ENCODE peak calls at places on chromosomes 11 and 22, in five cellular contexts. One of them, this sample, is unnamed.

GRCh38 chr11:76620471-76620870 is 50.1 kb downstream of the LRRC32 start:
- DNase-seq in progenitor cell of endocrine pancreas: no peak
- DNase-seq in activated CD4-positive, alpha-beta T cell treated with anti-CD3 and anti-CD28 coated beads for 1 hour: no peak
- DNase-seq in MCF 10A: peak; percentile 38
- DNase-seq in Kasumi-1: no peak
- DNase-seq in this sample: no peak

GRCh38 chr11:118437046-118437735 is 899 bp downstream of the KMT2A start:
- DNase-seq in progenitor cell of endocrine pancreas: peak; percentile 21
- DNase-seq in activated CD4-positive, alpha-beta T cell treated with anti-CD3 and anti-CD28 coated beads for 1 hour: peak; percentile 22
- DNase-seq in MCF 10A: peak; percentile 50
- DNase-seq in Kasumi-1: no peak
- DNase-seq in this sample: peak; percentile 56

GRCh38 chr11:370087-370941 is 1.0 kb downstream of the B4GALNT4 start:
- DNase-seq in progenitor cell of endocrine pancreas: no peak
- DNase-seq in activated CD4-positive, alpha-beta T cell treated with anti-CD3 and anti-CD28 coated beads for 1 hour: no peak
- DNase-seq in MCF 10A: no peak
- DNase-seq in Kasumi-1: no peak
- DNase-seq in this sample: peak; percentile 64

GRCh38 chr22:44442856-44443595 is 55.0 kb downstream of the RTL6 start:
- DNase-seq in progenitor cell of endocrine pancreas: no peak
- DNase-seq in activated CD4-positive, alpha-beta T cell treated with anti-CD3 and anti-CD28 coated beads for 1 hour: no peak
- DNase-seq in MCF 10A: no peak
- DNase-seq in Kasumi-1: no peak
- DNase-seq in this sample: peak; percentile 25

GRCh38 chr11:61160487-61161189 is 588 bp downstream of the VPS37C start:
- DNase-seq in progenitor cell of endocrine pancreas: no peak
- DNase-seq in activated CD4-positive, alpha-beta T cell treated with anti-CD3 and anti-CD28 coated beads for 1 hour: no peak
- DNase-seq in MCF 10A: no peak
- DNase-seq in Kasumi-1: no peak
- DNase-seq in this sample: no peak

GRCh38 chr11:108975641-108976071 is 310.8 kb downstream of the DDX10 start:
- DNase-seq in progenitor cell of endocrine pancreas: no peak
- DNase-seq in activated CD4-positive, alpha-beta T cell treated with anti-CD3 and anti-CD28 coated beads for 1 hour: no peak
- DNase-seq in MCF 10A: no peak
- DNase-seq in Kasumi-1: no peak
- DNase-seq in this sample: no peak

GRCh38 chr11:113148652-113149051 is 165.7 kb upstream of the TTC12 start:
- DNase-seq in progenitor cell of endocrine pancreas: no peak
- DNase-seq in activated CD4-positive, alpha-beta T cell treated with anti-CD3 and anti-CD28 coated beads for 1 hour: no peak
- DNase-seq in MCF 10A: no peak
- DNase-seq in Kasumi-1: no peak
- DNase-seq in this sample: no peak

GRCh38 chr11:72816404-72816990 is 2.3 kb downstream of the ATG16L2 start:
- DNase-seq in progenitor cell of endocrine pancreas: no peak
- DNase-seq in activated CD4-positive, alpha-beta T cell treated with anti-CD3 and anti-CD28 coated beads for 1 hour: no peak
- DNase-seq in MCF 10A: no peak
- DNase-seq in Kasumi-1: peak; percentile 24
- DNase-seq in this sample: no peak

GRCh38 chr11:106842134-106842533 is 176.1 kb downstream of the GUCY1A2 start:
- DNase-seq in progenitor cell of endocrine pancreas: no peak
- DNase-seq in activated CD4-positive, alpha-beta T cell treated with anti-CD3 and anti-CD28 coated beads for 1 hour: no peak
- DNase-seq in MCF 10A: no peak
- DNase-seq in Kasumi-1: no peak
- DNase-seq in this sample: no peak

GRCh38 chr22:42747701-42748513 is 27.2 kb upstream of the A4GALT start:
- DNase-seq in progenitor cell of endocrine pancreas: no peak
- DNase-seq in activated CD4-positive, alpha-beta T cell treated with anti-CD3 and anti-CD28 coated beads for 1 hour: no peak
- DNase-seq in MCF 10A: peak; percentile 78
- DNase-seq in Kasumi-1: no peak
- DNase-seq in this sample: no peak

GRCh38 chr11:12469451-12469850 is 92.1 kb downstream of the PARVA start:
- DNase-seq in progenitor cell of endocrine pancreas: no peak
- DNase-seq in activated CD4-positive, alpha-beta T cell treated with anti-CD3 and anti-CD28 coated beads for 1 hour: no peak
- DNase-seq in MCF 10A: no peak
- DNase-seq in Kasumi-1: no peak
- DNase-seq in this sample: no peak

GRCh38 chr11:129803533-129803932 is 12.1 kb upstream of the TMEM45B start:
- DNase-seq in progenitor cell of endocrine pancreas: no peak
- DNase-seq in activated CD4-positive, alpha-beta T cell treated with anti-CD3 and anti-CD28 coated beads for 1 hour: no peak
- DNase-seq in MCF 10A: no peak
- DNase-seq in Kasumi-1: no peak
- DNase-seq in this sample: no peak

GRCh38 chr11:70381872-70382842 is 16.2 kb upstream of the CTTN start:
- DNase-seq in progenitor cell of endocrine pancreas: no peak
- DNase-seq in activated CD4-positive, alpha-beta T cell treated with anti-CD3 and anti-CD28 coated beads for 1 hour: no peak
- DNase-seq in MCF 10A: no peak
- DNase-seq in Kasumi-1: no peak
- DNase-seq in this sample: no peak

GRCh38 chr11:24437123-24437522 is 59.7 kb upstream of the LUZP2 start:
- DNase-seq in progenitor cell of endocrine pancreas: no peak
- DNase-seq in activated CD4-positive, alpha-beta T cell treated with anti-CD3 and anti-CD28 coated beads for 1 hour: no peak
- DNase-seq in MCF 10A: peak; percentile 1
- DNase-seq in Kasumi-1: no peak
- DNase-seq in this sample: no peak

GRCh38 chr11:70089631-70090030 is 11.5 kb downstream of the ANO1 start:
- DNase-seq in progenitor cell of endocrine pancreas: no peak
- DNase-seq in activated CD4-positive, alpha-beta T cell treated with anti-CD3 and anti-CD28 coated beads for 1 hour: no peak
- DNase-seq in MCF 10A: no peak
- DNase-seq in Kasumi-1: no peak
- DNase-seq in this sample: no peak

GRCh38 chr22:19868773-19869471 is 14.2 kb upstream of the GNB1L start:
- DNase-seq in progenitor cell of endocrine pancreas: no peak
- DNase-seq in activated CD4-positive, alpha-beta T cell treated with anti-CD3 and anti-CD28 coated beads for 1 hour: peak; percentile 7
- DNase-seq in MCF 10A: no peak
- DNase-seq in Kasumi-1: no peak
- DNase-seq in this sample: peak; percentile 29

GRCh38 chr22:49183208-49183825 is 644.4 kb downstream of the BRD1 start:
- DNase-seq in progenitor cell of endocrine pancreas: no peak
- DNase-seq in activated CD4-positive, alpha-beta T cell treated with anti-CD3 and anti-CD28 coated beads for 1 hour: no peak
- DNase-seq in MCF 10A: no peak
- DNase-seq in Kasumi-1: no peak
- DNase-seq in this sample: no peak

GRCh38 chr11:2885017-2885675 is 429 bp downstream of the CDKN1C start:
- DNase-seq in progenitor cell of endocrine pancreas: no peak
- DNase-seq in activated CD4-positive, alpha-beta T cell treated with anti-CD3 and anti-CD28 coated beads for 1 hour: no peak
- DNase-seq in MCF 10A: peak; percentile 47
- DNase-seq in Kasumi-1: no peak
- DNase-seq in this sample: no peak

GRCh38 chr11:4032097-4032496 is 62.5 kb upstream of the RRM1 start:
- DNase-seq in progenitor cell of endocrine pancreas: no peak
- DNase-seq in activated CD4-positive, alpha-beta T cell treated with anti-CD3 and anti-CD28 coated beads for 1 hour: no peak
- DNase-seq in MCF 10A: no peak
- DNase-seq in Kasumi-1: no peak
- DNase-seq in this sample: no peak

GRCh38 chr22:49213731-49214352 is 613.8 kb downstream of the BRD1 start:
- DNase-seq in progenitor cell of endocrine pancreas: no peak
- DNase-seq in activated CD4-positive, alpha-beta T cell treated with anti-CD3 and anti-CD28 coated beads for 1 hour: no peak
- DNase-seq in MCF 10A: no peak
- DNase-seq in Kasumi-1: no peak
- DNase-seq in this sample: peak; percentile 15

GRCh38 chr11:41065432-41065831 is 394.0 kb downstream of the LRRC4C start:
- DNase-seq in progenitor cell of endocrine pancreas: no peak
- DNase-seq in activated CD4-positive, alpha-beta T cell treated with anti-CD3 and anti-CD28 coated beads for 1 hour: no peak
- DNase-seq in MCF 10A: no peak
- DNase-seq in Kasumi-1: no peak
- DNase-seq in this sample: no peak

GRCh38 chr11:16605440-16605970 is 132.9 kb upstream of the C11orf58 start:
- DNase-seq in progenitor cell of endocrine pancreas: no peak
- DNase-seq in activated CD4-positive, alpha-beta T cell treated with anti-CD3 and anti-CD28 coated beads for 1 hour: no peak
- DNase-seq in MCF 10A: peak; percentile 40
- DNase-seq in Kasumi-1: no peak
- DNase-seq in this sample: peak; percentile 55

This sample was measured in H9.